ENCODE peak calls at places on chromosomes 3 and 15, in seven cellular contexts. One of them, this sample, is unnamed.

GRCh38 chr15:80779658-80780415 is 667 bp downstream of the CEMIP start:
- DNase-seq in H9: peak; percentile 54
- DNase-seq in H1: peak; percentile 74
- DNase-seq in mesendoderm: peak; percentile 45
- DNase-seq in IMR-90: peak; percentile 43
- DNase-seq in neuronal stem cell: peak; percentile 17
- DNase-seq in trophoblast cell: peak; percentile 26
- DNase-seq in this sample: peak; percentile 60

GRCh38 chr15:40925863-40926658 is 3.1 kb upstream of the DLL4 start:
- DNase-seq in neuronal stem cell: no peak
- DNase-seq in H9: peak; percentile 70
- DNase-seq in trophoblast cell: no peak
- DNase-seq in IMR-90: no peak
- DNase-seq in H1: peak; percentile 81
- DNase-seq in mesendoderm: peak; percentile 60
- DNase-seq in this sample: peak; percentile 61

GRCh38 chr15:45199136-45199810 is 11.5 kb upstream of the SHF start:
- DNase-seq in trophoblast cell: peak; percentile 27
- DNase-seq in neuronal stem cell: peak; percentile 48
- DNase-seq in H9: peak; percentile 40
- DNase-seq in H1: no peak
- DNase-seq in mesendoderm: peak; percentile 52
- DNase-seq in IMR-90: no peak
- DNase-seq in this sample: peak; percentile 55

GRCh38 chr15:99472416-99473145 is 93.2 kb upstream of the MEF2A start:
- DNase-seq in neuronal stem cell: no peak
- DNase-seq in mesendoderm: no peak
- DNase-seq in trophoblast cell: no peak
- DNase-seq in H1: no peak
- DNase-seq in IMR-90: no peak
- DNase-seq in H9: no peak
- DNase-seq in this sample: no peak

GRCh38 chr3:187456268-187456667 is 88.1 kb downstream of the RTP4 start:
- DNase-seq in H1: no peak
- DNase-seq in neuronal stem cell: no peak
- DNase-seq in IMR-90: no peak
- DNase-seq in mesendoderm: no peak
- DNase-seq in trophoblast cell: no peak
- DNase-seq in H9: no peak
- DNase-seq in this sample: no peak

GRCh38 chr3:69115731-69116130 is 6.7 kb downstream of the LMOD3 start:
- DNase-seq in trophoblast cell: no peak
- DNase-seq in IMR-90: peak; percentile 78
- DNase-seq in H1: no peak
- DNase-seq in neuronal stem cell: no peak
- DNase-seq in mesendoderm: no peak
- DNase-seq in H9: no peak
- DNase-seq in this sample: peak; percentile 13

GRCh38 chr3:51385621-51386091 is 565 bp downstream of the MANF start:
- DNase-seq in mesendoderm: no peak
- DNase-seq in H1: no peak
- DNase-seq in neuronal stem cell: no peak
- DNase-seq in trophoblast cell: no peak
- DNase-seq in H9: no peak
- DNase-seq in IMR-90: no peak
- DNase-seq in this sample: peak; percentile 18

GRCh38 chr3:159634414-159634813 is 354.2 kb upstream of the IL12A start:
- DNase-seq in H9: no peak
- DNase-seq in H1: no peak
- DNase-seq in trophoblast cell: no peak
- DNase-seq in neuronal stem cell: no peak
- DNase-seq in mesendoderm: no peak
- DNase-seq in IMR-90: peak; percentile 64
- DNase-seq in this sample: peak; percentile 68

GRCh38 chr3:112640864-112641751 is at the start of gene CCDC80:
- DNase-seq in IMR-90: peak; percentile 94
- DNase-seq in H1: no peak
- DNase-seq in trophoblast cell: peak; percentile 76
- DNase-seq in mesendoderm: peak; percentile 90
- DNase-seq in H9: no peak
- DNase-seq in neuronal stem cell: no peak
- DNase-seq in this sample: peak; percentile 99

GRCh38 chr15:62981071-62981470 is 61.5 kb upstream of the TPM1 start:
- DNase-seq in trophoblast cell: no peak
- DNase-seq in IMR-90: no peak
- DNase-seq in mesendoderm: no peak
- DNase-seq in neuronal stem cell: no peak
- DNase-seq in H1: no peak
- DNase-seq in H9: no peak
- DNase-seq in this sample: no peak

GRCh38 chr3:156681003-156681402 is 6.6 kb downstream of the TIPARP start:
- DNase-seq in neuronal stem cell: peak; percentile 18
- DNase-seq in H1: no peak
- DNase-seq in H9: peak; percentile 46
- DNase-seq in IMR-90: peak; percentile 83
- DNase-seq in mesendoderm: peak; percentile 97
- DNase-seq in trophoblast cell: peak; percentile 96
- DNase-seq in this sample: peak; percentile 98

GRCh38 chr15:92184142-92184541 is 209.5 kb upstream of the ST8SIA2 start:
- DNase-seq in mesendoderm: no peak
- DNase-seq in IMR-90: no peak
- DNase-seq in H9: no peak
- DNase-seq in trophoblast cell: no peak
- DNase-seq in neuronal stem cell: no peak
- DNase-seq in H1: no peak
- DNase-seq in this sample: no peak

GRCh38 chr3:124351430-124352142 is 359.7 kb upstream of the ROPN1 start:
- DNase-seq in trophoblast cell: peak; percentile 9
- DNase-seq in neuronal stem cell: peak; percentile 55
- DNase-seq in H1: no peak
- DNase-seq in IMR-90: peak; percentile 78
- DNase-seq in H9: peak; percentile 58
- DNase-seq in mesendoderm: peak; percentile 86
- DNase-seq in this sample: peak; percentile 66

GRCh38 chr3:31166249-31166885 is 271.9 kb upstream of the GADL1 start:
- DNase-seq in IMR-90: peak; percentile 84
- DNase-seq in neuronal stem cell: no peak
- DNase-seq in H1: no peak
- DNase-seq in mesendoderm: peak; percentile 42
- DNase-seq in H9: no peak
- DNase-seq in trophoblast cell: peak; percentile 39
- DNase-seq in this sample: peak; percentile 36

GRCh38 chr3:78268716-78269668 is 1229.1 kb downstream of the ROBO2 start:
- DNase-seq in H1: peak; percentile 47
- DNase-seq in IMR-90: no peak
- DNase-seq in trophoblast cell: peak; percentile 74
- DNase-seq in mesendoderm: peak; percentile 81
- DNase-seq in H9: no peak
- DNase-seq in neuronal stem cell: no peak
- DNase-seq in this sample: no peak

GRCh38 chr15:64452988-64453688 is 7.2 kb upstream of the ZNF609 start:
- DNase-seq in mesendoderm: no peak
- DNase-seq in trophoblast cell: no peak
- DNase-seq in neuronal stem cell: no peak
- DNase-seq in IMR-90: peak; percentile 33
- DNase-seq in H9: no peak
- DNase-seq in H1: no peak
- DNase-seq in this sample: no peak

GRCh38 chr3:81186412-81186811 is 575.0 kb downstream of the GBE1 start:
- DNase-seq in mesendoderm: no peak
- DNase-seq in H1: no peak
- DNase-seq in H9: no peak
- DNase-seq in IMR-90: no peak
- DNase-seq in trophoblast cell: no peak
- DNase-seq in neuronal stem cell: no peak
- DNase-seq in this sample: no peak

GRCh38 chr3:6994081-6994668 is 133.3 kb downstream of the GRM7 start:
- DNase-seq in trophoblast cell: no peak
- DNase-seq in IMR-90: no peak
- DNase-seq in mesendoderm: peak; percentile 43
- DNase-seq in H9: no peak
- DNase-seq in H1: no peak
- DNase-seq in neuronal stem cell: no peak
- DNase-seq in this sample: peak; percentile 12

GRCh38 chr3:94082412-94082937 is 19.6 kb downstream of the NSUN3 start:
- DNase-seq in IMR-90: no peak
- DNase-seq in mesendoderm: no peak
- DNase-seq in H9: no peak
- DNase-seq in H1: no peak
- DNase-seq in trophoblast cell: no peak
- DNase-seq in neuronal stem cell: no peak
- DNase-seq in this sample: no peak

GRCh38 chr15:94984886-94985285 is 753.5 kb downstream of the MCTP2 start:
- DNase-seq in H1: no peak
- DNase-seq in neuronal stem cell: no peak
- DNase-seq in mesendoderm: no peak
- DNase-seq in trophoblast cell: no peak
- DNase-seq in H9: no peak
- DNase-seq in IMR-90: no peak
- DNase-seq in this sample: no peak

GRCh38 chr15:94991718-94992117 is 760.4 kb downstream of the MCTP2 start:
- DNase-seq in IMR-90: no peak
- DNase-seq in neuronal stem cell: no peak
- DNase-seq in mesendoderm: no peak
- DNase-seq in trophoblast cell: no peak
- DNase-seq in H1: no peak
- DNase-seq in H9: no peak
- DNase-seq in this sample: no peak

DNA sequence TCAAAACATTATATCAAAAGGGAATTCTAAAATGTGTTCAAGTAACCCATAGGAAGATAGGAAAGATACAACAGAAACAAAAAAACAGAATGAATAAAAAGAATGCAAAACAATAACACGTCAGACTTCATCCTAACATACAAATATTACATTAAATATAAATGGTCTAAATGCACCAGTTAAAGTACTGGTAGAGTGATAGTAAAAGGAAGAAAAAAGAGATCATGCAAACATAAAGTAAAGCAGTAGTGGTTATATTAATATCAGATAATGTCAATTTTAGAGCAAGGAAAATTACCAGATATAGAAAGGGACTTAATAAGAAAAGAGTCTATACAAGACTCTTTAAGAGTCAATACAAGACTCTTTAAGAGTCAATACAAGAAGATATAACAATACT is 755.7 kb downstream of the MCTP2 start:
- DNase-seq in mesendoderm: no peak
- DNase-seq in trophoblast cell: no peak
- DNase-seq in neuronal stem cell: no peak
- DNase-seq in H9: no peak
- DNase-seq in IMR-90: no peak
- DNase-seq in H1: no peak
- DNase-seq in this sample: no peak
- H3K18ac ChIP-seq in mesendoderm: no peak overlapping the region
- H3K18ac ChIP-seq in trophoblast cell: no peak overlapping the region
- H3K18ac ChIP-seq in neuronal stem cell: no peak overlapping the region
- H3K18ac ChIP-seq in H9: no peak overlapping the region
- H3K18ac ChIP-seq in IMR-90: no peak overlapping the region
- H3K18ac ChIP-seq in H1: no peak overlapping the region
- H3K18ac ChIP-seq in this sample: no peak overlapping the region

DNA sequence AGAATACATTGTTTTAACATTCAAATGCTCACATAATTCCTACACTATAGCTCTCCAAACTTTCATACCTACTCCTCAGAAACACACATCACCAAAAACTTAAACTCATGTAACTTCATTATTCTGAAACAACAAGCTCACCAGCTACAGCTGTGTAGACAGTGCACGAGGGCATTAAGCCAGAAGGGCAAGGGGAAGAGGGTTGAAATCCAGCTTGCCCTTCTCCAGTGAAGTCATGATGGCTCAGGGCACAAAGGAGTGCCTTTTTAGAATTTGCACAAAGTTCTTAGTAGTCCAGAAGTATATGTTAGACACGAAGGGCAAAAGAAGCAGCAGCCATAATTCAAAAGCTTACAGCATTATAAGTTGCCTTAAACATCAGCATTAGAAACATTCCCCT is 8.6 kb downstream of the SLC12A6 start:
- DNase-seq in mesendoderm: no peak
- DNase-seq in H1: no peak
- DNase-seq in neuronal stem cell: no peak
- DNase-seq in H9: no peak
- DNase-seq in trophoblast cell: no peak
- DNase-seq in IMR-90: no peak
- DNase-seq in this sample: no peak
- H3K4me1 ChIP-seq in mesendoderm: no peaks in the 10 kb centered on the region
- H3K4me1 ChIP-seq in H1: no peaks in the 10 kb centered on the region
- H3K4me1 ChIP-seq in neuronal stem cell: no peaks in the 10 kb centered on the region
- H3K4me1 ChIP-seq in H9: no peaks in the 10 kb centered on the region
- H3K4me1 ChIP-seq in trophoblast cell: no peaks in the 10 kb centered on the region
- H3K4me1 ChIP-seq in IMR-90: no peaks in the 10 kb centered on the region
- H3K4me1 ChIP-seq in this sample: peaks cover 2% of the 10 kb centered on the region

GRCh38 chr3:177109688-177110087 is 87.6 kb downstream of the TBL1XR1 start:
- DNase-seq in mesendoderm: no peak
- DNase-seq in neuronal stem cell: no peak
- DNase-seq in trophoblast cell: no peak
- DNase-seq in H1: no peak
- DNase-seq in H9: no peak
- DNase-seq in IMR-90: no peak
- DNase-seq in this sample: no peak

GRCh38 chr3:177106184-177106583 is 91.1 kb downstream of the TBL1XR1 start:
- DNase-seq in mesendoderm: no peak
- DNase-seq in neuronal stem cell: no peak
- DNase-seq in H1: no peak
- DNase-seq in IMR-90: no peak
- DNase-seq in trophoblast cell: no peak
- DNase-seq in H9: no peak
- DNase-seq in this sample: no peak

GRCh38 chr3:177106594-177106993 is 90.7 kb downstream of the TBL1XR1 start:
- DNase-seq in H9: no peak
- DNase-seq in H1: no peak
- DNase-seq in mesendoderm: no peak
- DNase-seq in trophoblast cell: no peak
- DNase-seq in neuronal stem cell: no peak
- DNase-seq in IMR-90: no peak
- DNase-seq in this sample: no peak

GRCh38 chr3:177108648-177109047 is 88.6 kb downstream of the TBL1XR1 start:
- DNase-seq in neuronal stem cell: no peak
- DNase-seq in mesendoderm: no peak
- DNase-seq in IMR-90: no peak
- DNase-seq in trophoblast cell: no peak
- DNase-seq in H1: no peak
- DNase-seq in H9: no peak
- DNase-seq in this sample: no peak

DNA sequence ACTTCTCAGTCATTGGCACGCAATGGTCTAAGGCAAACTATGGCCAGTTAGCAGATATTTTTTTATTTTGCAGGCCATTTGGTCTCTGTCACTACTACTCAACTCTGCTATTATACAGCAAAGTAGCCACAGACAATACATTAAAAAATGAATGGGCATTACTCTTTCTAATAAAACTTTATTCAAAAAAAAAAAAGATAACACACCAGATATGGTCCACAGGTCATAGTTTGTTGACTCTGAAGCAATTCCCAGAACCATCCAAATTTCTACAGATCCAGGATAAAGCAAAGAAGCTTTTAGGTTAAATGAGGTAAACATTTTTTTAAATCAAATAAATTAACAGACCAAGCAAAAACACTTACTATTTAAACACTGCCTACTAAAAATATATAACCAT is 89.4 kb downstream of the TBL1XR1 start:
- DNase-seq in mesendoderm: no peak
- DNase-seq in H1: no peak
- DNase-seq in H9: no peak
- DNase-seq in neuronal stem cell: no peak
- DNase-seq in IMR-90: no peak
- DNase-seq in trophoblast cell: no peak
- DNase-seq in this sample: no peak
- H3K18ac ChIP-seq in mesendoderm: no peak overlapping the region
- H3K18ac ChIP-seq in H1: no peak overlapping the region
- H3K18ac ChIP-seq in H9: no peak overlapping the region
- H3K18ac ChIP-seq in neuronal stem cell: no peak overlapping the region
- H3K18ac ChIP-seq in IMR-90: no peak overlapping the region
- H3K18ac ChIP-seq in trophoblast cell: no peak overlapping the region
- H3K18ac ChIP-seq in this sample: no peak overlapping the region

GRCh38 chr15:74417670-74418069 is 16.1 kb downstream of the SEMA7A start:
- DNase-seq in H9: no peak
- DNase-seq in neuronal stem cell: no peak
- DNase-seq in trophoblast cell: no peak
- DNase-seq in IMR-90: no peak
- DNase-seq in mesendoderm: no peak
- DNase-seq in H1: no peak
- DNase-seq in this sample: no peak
- H3K4me1 ChIP-seq in H9: peaks cover 2% of the 10 kb centered on the region
- H3K4me1 ChIP-seq in neuronal stem cell: peaks cover 24% of the 10 kb centered on the region
- H3K4me1 ChIP-seq in trophoblast cell: peaks cover 51% of the 10 kb centered on the region
- H3K4me1 ChIP-seq in IMR-90: peaks cover 32% of the 10 kb centered on the region
- H3K4me1 ChIP-seq in mesendoderm: peaks cover 7% of the 10 kb centered on the region
- H3K4me1 ChIP-seq in H1: no peaks in the 10 kb centered on the region
- H3K4me1 ChIP-seq in this sample: peaks cover 83% of the 10 kb centered on the region